ENCODE peak calls at places on chromosomes 5 and 9, in four cellular contexts. U, P, O and S are unnamed samples.

GRCh38 chr5:136666970-136667620 is 301.8 kb upstream of the TRPC7 start:
- DNase-seq in U (no peak), P (no peak), O (no peak), S (no peak)

GRCh38 chr9:88219601-88220000 is 81.3 kb upstream of the SPATA31C2 start:
- DNase-seq in U (no peak), P (no peak), O (no peak), S (no peak)

GRCh38 chr9:5815421-5815820 is 17.5 kb downstream of the ERMP1 start:
- DNase-seq in U (no peak), P (no peak), O (no peak), S (no peak)

GRCh38 chr5:179451813-179452196 is 98.5 kb upstream of the RUFY1 start:
- DNase-seq in U (no peak), P (no peak), O (no peak), S (no peak)

GRCh38 chr5:4947899-4948556 is 192.1 kb upstream of the ADAMTS16 start:
- DNase-seq in U (no peak), P (no peak), O (no peak), S (no peak)

GRCh38 chr9:114178076-114178475 is 22.7 kb downstream of the COL27A1 start:
- DNase-seq in U (no peak), P (no peak), O (no peak), S (no peak)

GRCh38 chr5:29162297-29162696 is 2031.2 kb upstream of the CDH6 start:
- DNase-seq in U (no peak), P (no peak), O (no peak), S (no peak)

GRCh38 chr5:91408710-91409109 is 25.6 kb upstream of the ARRDC3 start:
- DNase-seq in U (no peak), P (no peak), O (no peak), S (no peak)

GRCh38 chr5:154642499-154643245 is 112.5 kb upstream of the LARP1 start:
- DNase-seq in U (no peak), P (no peak), O (no peak), S (peak; percentile 42)

GRCh38 chr5:72817076-72817476 is 615 bp downstream of the TNPO1 start:
- DNase-seq in U (no peak), P (peak; percentile 67), O (no peak), S (peak; percentile 44)

DNA sequence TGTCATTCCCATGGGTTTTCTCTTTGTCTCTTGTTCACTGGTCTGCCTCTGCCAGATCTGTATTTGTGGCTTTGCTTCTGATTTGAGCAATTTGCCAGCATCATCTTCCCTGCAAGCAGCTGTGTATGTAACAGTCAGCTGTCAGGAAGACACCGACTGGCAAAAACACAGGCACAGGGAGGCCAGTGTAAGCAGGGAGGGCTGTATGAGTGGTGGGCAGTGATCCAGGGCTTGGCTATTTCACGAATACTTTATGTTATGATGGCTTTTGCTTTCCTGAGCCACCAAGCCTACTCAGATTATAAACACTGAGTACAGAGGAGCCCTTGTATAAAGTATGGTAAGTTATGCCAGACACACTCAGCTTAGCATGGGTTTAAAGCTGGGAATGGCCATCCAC is 11.6 kb downstream of the BNIP1 start:
- DNase-seq in U (no peak), P (no peak), O (no peak), S (no peak)
- TF ChIP-seq NRF1 in U (no peak), P (no peak), O (no peak), S (no peak)

DNA sequence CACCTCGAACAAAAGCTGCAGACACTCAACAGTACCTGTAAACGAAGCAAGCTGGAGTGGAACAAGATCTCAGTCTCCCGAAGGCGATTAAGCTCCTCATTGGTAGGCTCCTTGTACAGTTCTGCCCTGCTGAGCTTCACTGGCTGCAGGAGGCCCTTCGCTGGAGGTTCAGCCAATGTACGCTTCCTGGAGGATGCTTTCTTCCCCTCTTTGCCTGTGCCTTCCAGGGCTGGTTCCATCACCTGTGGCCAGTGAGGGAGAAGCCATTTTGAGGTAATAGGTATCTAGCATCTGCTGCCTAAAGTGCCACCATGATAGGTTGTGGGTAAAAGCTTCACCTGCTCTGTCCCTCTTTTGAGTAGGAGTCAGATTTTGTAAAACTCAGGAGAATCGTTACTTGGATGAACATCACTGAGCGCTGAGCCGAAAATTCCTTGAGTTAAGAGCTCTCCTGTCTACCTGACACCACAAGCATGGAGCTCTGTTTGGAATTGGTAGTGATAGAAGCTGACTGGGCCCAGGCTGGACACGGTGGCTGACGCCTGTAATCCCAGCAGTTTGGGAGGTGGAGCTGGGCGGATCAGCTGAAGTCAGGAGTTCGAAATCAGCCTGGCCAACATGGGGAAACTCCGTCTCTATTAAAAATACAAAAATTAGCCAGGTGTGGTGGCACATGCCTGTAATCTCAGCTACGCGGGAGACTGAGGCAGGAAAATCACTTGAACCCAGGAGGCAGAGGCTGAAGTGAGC is 1.4 kb downstream of the NOL6 start:
- DNase-seq in U (no peak), P (no peak), O (no peak), S (no peak)
- H3K27ac ChIP-seq in U (no peak overlapping the region), P (no peak overlapping the region), O (no peak overlapping the region), S (no peak overlapping the region)

GRCh38 chr9:133694686-133695085 is 43.5 kb downstream of the SARDH start:
- DNase-seq in U (no peak), P (no peak), O (no peak), S (no peak)
- TF ChIP-seq NRF1 in U (no peak), P (no peak), O (no peak), S (no peak)

GRCh38 chr5:149687789-149688188 is 42.3 kb upstream of the PPARGC1B start:
- DNase-seq in U (no peak), P (no peak), O (no peak), S (no peak)

GRCh38 chr5:149694007-149694406 is 36.1 kb upstream of the PPARGC1B start:
- DNase-seq in U (no peak), P (no peak), O (no peak), S (no peak)

GRCh38 chr5:149697001-149697400 is 33.1 kb upstream of the PPARGC1B start:
- DNase-seq in U (no peak), P (no peak), O (no peak), S (no peak)

GRCh38 chr5:149688406-149688805 is 41.7 kb upstream of the PPARGC1B start:
- DNase-seq in U (no peak), P (no peak), O (no peak), S (no peak)

GRCh38 chr5:149693482-149693881 is 36.6 kb upstream of the PPARGC1B start:
- DNase-seq in U (no peak), P (no peak), O (no peak), S (no peak)
- H3K27ac ChIP-seq in U (no peak overlapping the region), P (no peak overlapping the region), O (no peak overlapping the region), S (no peak overlapping the region)

GRCh38 chr5:172700686-172701324 is 59.7 kb downstream of the NEURL1B start:
- DNase-seq in U (no peak), P (no peak), O (no peak), S (no peak)

GRCh38 chr5:172697123-172698121 is 56.4 kb downstream of the NEURL1B start:
- DNase-seq in U (peak; percentile 91), P (peak; percentile 87), O (peak; percentile 33), S (peak; percentile 79)

GRCh38 chr5:172701336-172702061 is 60.4 kb downstream of the NEURL1B start:
- DNase-seq in U (no peak), P (no peak), O (no peak), S (no peak)

GRCh38 chr5:172699999-172700685 is 59.1 kb downstream of the NEURL1B start:
- DNase-seq in U (peak; percentile 76), P (no peak), O (no peak), S (no peak)

GRCh38 chr5:172699423-172699822 is 58.4 kb downstream of the NEURL1B start:
- DNase-seq in U (no peak), P (peak; percentile 61), O (no peak), S (no peak)
- TF ChIP-seq NRF1 in U (no peak), P (no peak), O (no peak), S (no peak)

DNA sequence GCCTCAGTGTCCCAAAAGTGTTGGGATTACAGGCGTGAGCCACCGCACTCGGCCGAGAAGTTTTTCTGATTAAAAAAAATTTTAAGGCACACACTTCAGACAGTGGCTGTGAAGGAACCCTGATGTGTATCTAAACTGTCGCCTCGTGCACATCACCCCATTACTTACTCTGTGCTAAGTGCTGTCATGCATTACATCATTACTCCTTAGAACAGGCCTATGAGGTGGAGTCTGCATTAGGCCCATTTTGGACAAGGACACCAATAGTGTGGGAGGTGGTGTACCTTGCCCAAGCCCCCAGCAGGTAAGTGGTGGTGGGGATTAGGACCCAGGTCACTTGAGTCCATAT is 3.8 kb upstream of the CDHR2 start:
- DNase-seq in U (no peak), P (no peak), O (no peak), S (no peak)
- H3K27ac ChIP-seq in U (no peak overlapping the region), P (no peak overlapping the region), O (no peak overlapping the region), S (no peak overlapping the region)

GRCh38 chr5:55634866-55635265 is 77.3 kb downstream of the SLC38A9 start:
- DNase-seq in U (no peak), P (no peak), O (no peak), S (no peak)

GRCh38 chr5:55634204-55634785 is 77.8 kb downstream of the SLC38A9 start:
- DNase-seq in U (no peak), P (no peak), O (no peak), S (no peak)

GRCh38 chr5:55638455-55638854 is 73.7 kb downstream of the SLC38A9 start:
- DNase-seq in U (no peak), P (no peak), O (no peak), S (no peak)

GRCh38 chr5:55636177-55636576 is 75.9 kb downstream of the SLC38A9 start:
- DNase-seq in U (no peak), P (peak; percentile 47), O (no peak), S (no peak)

GRCh38 chr5:55636711-55637110 is 75.4 kb downstream of the SLC38A9 start:
- DNase-seq in U (no peak), P (no peak), O (no peak), S (no peak)
- TF ChIP-seq NRF1 in U (no peak), P (no peak), O (no peak), S (no peak)

GRCh38 chr9:124871156-124871561 is 9.2 kb downstream of the ARPC5L start:
- DNase-seq in U (no peak), P (no peak), O (no peak), S (no peak)
- H3K27ac ChIP-seq in U (no peak overlapping the region), P (no peak overlapping the region), O (peak overlapping the region; percentile 94), S (peak overlapping the region; percentile 97)

GRCh38 chr9:77811832-77812231 is 163.7 kb upstream of the GNA14 start:
- DNase-seq in U (no peak), P (no peak), O (no peak), S (no peak)

GRCh38 chr9:77810047-77810446 is 161.9 kb upstream of the GNA14 start:
- DNase-seq in U (no peak), P (no peak), O (no peak), S (no peak)

GRCh38 chr9:77809552-77809951 is 161.4 kb upstream of the GNA14 start:
- DNase-seq in U (no peak), P (no peak), O (no peak), S (no peak)

GRCh38 chr9:77808750-77809079 is 160.6 kb upstream of the GNA14 start:
- DNase-seq in U (no peak), P (no peak), O (no peak), S (no peak)

DNA sequence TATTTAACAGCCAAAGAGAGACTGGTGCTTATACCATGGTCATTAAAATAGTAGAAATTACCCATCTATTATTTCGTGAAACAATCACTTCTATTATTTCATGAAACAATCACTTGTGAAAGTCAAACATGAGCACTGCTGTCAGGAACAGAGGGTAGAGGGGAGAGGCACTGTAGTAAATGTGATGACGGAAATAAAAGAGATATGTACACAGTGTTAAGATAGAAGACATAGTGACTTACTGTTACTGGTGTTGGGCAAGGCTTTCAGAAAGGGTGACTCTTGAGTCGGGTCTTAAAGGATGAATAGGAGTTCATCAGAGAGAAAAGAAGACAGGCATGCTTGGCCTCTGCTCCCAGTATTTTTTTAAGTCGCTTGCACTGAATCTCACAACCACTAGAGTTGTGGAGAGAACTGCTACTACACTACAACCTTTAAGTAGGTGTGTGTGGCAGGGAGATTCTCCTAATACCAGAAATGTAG is 162.6 kb upstream of the GNA14 start:
- DNase-seq in U (no peak), P (no peak), O (no peak), S (no peak)
- TF ChIP-seq NRF1 in U (no peak), P (no peak), O (no peak), S (no peak)

GRCh38 chr9:136045595-136046554 is 49.2 kb downstream of the NACC2 start:
- DNase-seq in U (no peak), P (no peak), O (no peak), S (no peak)
- H3K27ac ChIP-seq in U (no peak overlapping the region), P (no peak overlapping the region), O (no peak overlapping the region), S (no peak overlapping the region)